ENCODE peak calls at places on chromosome 12, in six cellular contexts. Z is lower leg skin, S is fibroblast of the aortic adventitia, W is A549, A is IMR-90, I is spleen. R is an unnamed sample.

GRCh38 chr12:101045486-101046474 is 164.3 kb downstream of the SLC5A8 start:
- DNase-seq in I (no peak), A (peak), W (no peak), Z (no peak), S (peak), R (no peak)

GRCh38 chr12:94922561-94922960 is 80.9 kb downstream of the NDUFA12 start:
- DNase-seq in W (no peak), I (no peak), A (no peak), S (no peak), Z (no peak), R (no peak)

GRCh38 chr12:991350-992278 is 591 bp downstream of the ERC1 start:
- DNase-seq in Z (peak), W (peak), S (peak), A (peak), I (no peak), R (no peak)

GRCh38 chr12:12975322-12976077 is 23.5 kb upstream of the GPRC5D start:
- DNase-seq in S (peak), Z (no peak), A (peak), I (no peak), W (peak), R (no peak)

GRCh38 chr12:12194206-12194605 is 72.6 kb downstream of the LRP6 start:
- DNase-seq in W (peak), I (no peak), Z (no peak), S (no peak), A (peak), R (no peak)

GRCh38 chr12:91123236-91123635 is 11.9 kb upstream of the LUM start:
- DNase-seq in A (peak), S (no peak), W (no peak), I (no peak), Z (no peak), R (no peak)

GRCh38 chr12:91877461-91878230 is 268.0 kb downstream of the BTG1 start:
- DNase-seq in I (no peak), S (no peak), W (no peak), A (no peak), Z (no peak), R (no peak)

GRCh38 chr12:34287986-34288962 is 266.0 kb downstream of the ALG10 start:
- DNase-seq in A (no peak), W (no peak), S (no peak), Z (no peak), I (peak), R (no peak)

GRCh38 chr12:115072712-115073111 is 388.7 kb upstream of the TBX3 start:
- DNase-seq in I (no peak), Z (no peak), S (no peak), A (no peak), W (no peak), R (no peak)

GRCh38 chr12:38736821-38737220 is 168.6 kb downstream of the CPNE8 start:
- DNase-seq in I (no peak), W (no peak), A (no peak), S (peak), Z (no peak), R (no peak)

GRCh38 chr12:95717336-95717928 is 73.1 kb downstream of the NTN4 start:
- DNase-seq in I (no peak), W (no peak), S (no peak), Z (no peak), A (no peak), R (no peak)

GRCh38 chr12:101967506-101967905 is 90.1 kb downstream of the DRAM1 start:
- DNase-seq in W (no peak), Z (no peak), I (no peak), A (no peak), S (no peak), R (no peak)

GRCh38 chr12:119679490-119679889 is 11.6 kb downstream of the PRKAB1 start:
- DNase-seq in W (no peak), Z (no peak), S (no peak), I (no peak), A (no peak), R (no peak)

GRCh38 chr12:18899162-18899561 is 161.2 kb downstream of the CAPZA3 start:
- DNase-seq in S (no peak), W (no peak), Z (no peak), I (no peak), A (no peak), R (no peak)

GRCh38 chr12:6465467-6466183 is 4.9 kb downstream of the VAMP1 start:
- DNase-seq in Z (peak), A (peak), I (no peak), S (peak), W (peak), R (no peak)

GRCh38 chr12:1932264-1932777 is 13.9 kb upstream of the CACNA2D4 start:
- DNase-seq in Z (no peak), I (peak), S (peak), W (no peak), A (no peak), R (no peak)

GRCh38 chr12:119850330-119850729 is 26.8 kb downstream of the CIT start:
- DNase-seq in W (no peak), I (no peak), S (no peak), Z (no peak), A (no peak), R (no peak)

GRCh38 chr12:27284751-27285150 is 40.7 kb downstream of the STK38L start:
- DNase-seq in S (peak), W (no peak), A (peak), I (no peak), Z (no peak), R (no peak)

GRCh38 chr12:77337327-77337726 is 272.0 kb upstream of the E2F7 start:
- DNase-seq in W (no peak), A (no peak), S (no peak), Z (no peak), I (no peak), R (no peak)

GRCh38 chr12:68959457-68960161 is 26.6 kb upstream of the CPM start:
- DNase-seq in W (no peak), Z (no peak), I (no peak), S (no peak), A (no peak), R (no peak)

GRCh38 chr12:52628111-52628507 is 9.8 kb upstream of the KRT73 start:
- DNase-seq in A (no peak), I (peak), Z (no peak), S (no peak), W (no peak), R (no peak)

GRCh38 chr12:9870311-9870866 is 1.2 kb upstream of the CLEC2B start:
- DNase-seq in S (peak), I (no peak), Z (no peak), A (no peak), W (no peak), R (no peak)

GRCh38 chr12:92030618-92031017 is 115.0 kb downstream of the BTG1 start:
- DNase-seq in S (peak), Z (peak), I (peak), W (no peak), A (peak), R (no peak)

GRCh38 chr12:121087467-121088207 is 45.0 kb upstream of the P2RX7 start:
- DNase-seq in W (no peak), S (peak), A (no peak), I (no peak), Z (no peak), R (no peak)

DNA sequence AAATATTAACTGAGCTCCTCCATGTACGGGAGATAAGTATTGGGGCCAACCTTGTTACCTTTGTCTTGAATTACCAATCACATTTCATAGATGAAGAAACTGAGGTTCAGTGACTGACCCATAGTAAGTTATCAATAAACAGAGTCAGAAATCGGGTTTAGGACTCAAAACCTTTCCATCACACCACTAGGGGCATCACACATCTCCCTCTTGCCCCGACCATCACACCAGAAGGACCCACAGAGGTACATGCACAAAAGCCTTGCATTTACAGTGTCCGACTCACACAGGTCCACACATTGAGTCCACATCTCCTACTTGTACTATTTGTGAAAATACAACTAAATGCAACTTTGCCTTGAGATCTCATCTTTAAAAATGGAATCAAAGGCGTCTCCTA is 29.4 kb downstream of the KCNA5 start:
- DNase-seq in S (no peak), Z (no peak), I (no peak), W (no peak), A (no peak), R (no peak)
- TF ChIP-seq CTCF in S (no peak), Z (no peak), I (no peak), W (no peak), A (no peak), R (peak)

GRCh38 chr12:123816896-123817537 is 54.9 kb downstream of the DNAH10 start:
- DNase-seq in W (no peak), A (no peak), Z (no peak), S (no peak), I (no peak), R (no peak)
- TF ChIP-seq CTCF in W (no peak), A (no peak), Z (no peak), S (no peak), I (no peak), R (no peak)

DNA sequence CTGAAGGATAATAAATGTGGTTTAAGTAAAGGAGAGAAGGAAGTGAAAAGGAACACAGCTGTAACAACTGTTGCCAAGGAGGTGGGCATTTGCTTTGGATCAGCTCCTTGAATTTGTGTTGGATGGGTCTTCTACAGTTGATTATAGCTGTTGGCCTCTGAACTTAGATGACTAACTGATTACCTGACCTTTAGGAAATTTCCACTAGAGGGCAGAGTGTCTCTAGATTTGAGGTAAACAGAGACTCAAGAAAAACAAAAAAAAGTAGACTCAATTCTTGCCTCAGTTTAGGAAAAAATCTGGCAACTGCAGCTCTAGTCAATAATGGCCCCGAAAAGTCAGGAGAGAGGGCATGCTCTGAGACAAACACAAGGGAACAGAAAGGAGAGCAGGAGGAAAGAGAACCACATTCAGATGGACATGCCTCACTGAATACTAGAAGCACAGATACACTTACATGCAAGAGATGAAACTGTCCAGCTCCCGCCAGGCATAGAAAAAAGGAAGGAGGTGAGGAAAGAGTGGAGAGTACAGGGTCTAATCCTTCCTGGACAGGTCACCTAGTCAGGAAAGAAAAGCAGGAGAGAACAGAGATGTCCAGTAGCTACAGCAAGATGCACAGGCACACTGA is 20.6 kb downstream of the COX14 start:
- DNase-seq in S (peak), Z (no peak), I (no peak), W (no peak), A (peak), R (no peak)
- TF ChIP-seq CTCF in S (peak), Z (no peak), I (peak), W (no peak), A (peak), R (peak)

DNA sequence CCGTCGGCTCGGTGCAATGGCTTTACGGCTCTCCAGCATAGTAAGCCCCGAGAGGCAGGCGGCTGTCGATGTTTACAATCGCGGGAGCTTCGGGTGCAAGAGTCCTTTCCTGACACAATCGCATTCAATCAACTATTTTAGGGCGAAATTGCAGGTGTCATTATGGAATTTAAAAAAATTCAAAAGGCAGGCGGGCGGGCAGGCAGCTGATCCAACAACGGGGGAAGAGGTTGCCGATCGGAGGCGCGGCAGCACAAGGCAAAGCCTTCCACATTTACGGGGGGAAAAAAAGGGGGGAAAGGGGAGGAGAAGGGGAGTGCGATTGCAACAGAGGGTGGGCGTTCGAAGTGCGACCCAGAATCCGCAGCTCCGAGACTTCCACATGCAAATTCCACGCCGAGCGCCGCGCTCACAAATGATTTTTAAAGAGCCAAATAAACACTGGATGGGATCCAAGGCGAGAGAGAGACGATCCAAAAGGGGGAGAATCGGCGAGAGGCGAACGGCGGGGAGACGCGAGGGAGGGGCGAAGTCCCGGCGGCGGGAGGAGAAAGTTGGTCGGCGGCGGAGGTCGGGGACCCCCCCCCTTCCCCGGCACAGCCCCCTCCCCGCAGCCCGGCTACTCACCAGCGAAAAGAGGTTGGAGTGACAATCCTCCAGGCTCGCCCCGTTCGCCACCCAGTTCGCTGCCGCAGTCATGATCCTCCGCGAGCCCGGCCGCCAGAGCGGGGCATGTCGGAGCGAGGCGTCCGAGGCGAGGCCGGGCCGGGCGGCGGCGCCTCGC is 868 bp downstream of the MED13L start:
- DNase-seq in S (peak), W (peak), I (peak), A (peak), Z (peak), R (no peak)
- TF ChIP-seq CTCF in S (peak), W (no peak), I (no peak), A (peak), Z (no peak), R (peak)

R was measured in chondrocyte.